ENCODE peak calls at places on chromosomes 4 and X, in nine cellular contexts. W is nephron progenitor cell, H is HT-29, N is nucleus accumbens, K is cardiac fibroblast, B is NCI-H1048, R is brain microvascular endothelial cell, A is T-helper 2 cell, F is NCI-H1930. V is an unnamed sample.

GRCh38 chrX:2261838-2262678 is 238.7 kb downstream of the DHRSX start:
- DNase-seq in W (no peak), H (no peak), N (no peak), K (no peak), B (no peak), R (no peak), A (no peak), F (no peak), V (no peak)

GRCh38 chr4:171266666-171267065 is 546.5 kb upstream of the GALNTL6 start:
- DNase-seq in W (no peak), H (no peak), N (no peak), K (no peak), B (no peak), R (no peak), A (no peak), F (no peak), V (peak; percentile 1)

GRCh38 chr4:6851962-6852361 is 57.7 kb upstream of the TBC1D14 start:
- DNase-seq in W (no peak), H (no peak), N (no peak), K (no peak), B (no peak), R (no peak), A (no peak), F (no peak), V (no peak)

GRCh38 chr4:100841911-100842310 is 324.1 kb upstream of the EMCN start:
- DNase-seq in W (no peak), H (no peak), N (no peak), K (no peak), B (no peak), R (no peak), A (no peak), F (no peak), V (no peak)

GRCh38 chrX:38233891-38234807 is 13.5 kb upstream of the SRPX start:
- DNase-seq in W (no peak), H (no peak), N (no peak), K (peak; percentile 97), B (no peak), R (peak; percentile 44), A (no peak), F (no peak), V (peak; percentile 70)

GRCh38 chr4:75886104-75886503 is 16.1 kb downstream of the PPEF2 start:
- DNase-seq in W (no peak), H (no peak), N (no peak), K (no peak), B (no peak), R (no peak), A (no peak), F (no peak), V (no peak)

GRCh38 chr4:48261288-48261687 is 8.3 kb downstream of the TEC start:
- DNase-seq in W (no peak), H (no peak), N (no peak), K (no peak), B (no peak), R (no peak), A (no peak), F (no peak), V (no peak)

GRCh38 chr4:145933134-145933533 is 5.5 kb downstream of the ZNF827 start:
- DNase-seq in W (no peak), H (no peak), N (no peak), K (no peak), B (no peak), R (peak; percentile 33), A (no peak), F (no peak), V (no peak)

GRCh38 chrX:112961981-112962380 is 121.3 kb upstream of the AMOT start:
- DNase-seq in W (no peak), H (no peak), N (no peak), K (peak; percentile 7), B (no peak), R (no peak), A (no peak), F (no peak), V (no peak)